ENCODE peak calls at places on chromosomes 3 and 15, in nine cellular contexts. One of them, this sample, is unnamed. For H3K27me3 and H3K4me1, the result is how much of the 10 kb centered on the place peaks cover.

GRCh38 chr3:56980798-56981390 is 79.6 kb upstream of the SPATA12 start:
- DNase-seq in lung: peak
- DNase-seq in NT2/D1: no peak
- DNase-seq in upper lobe of right lung: no peak
- DNase-seq in transverse colon: no peak
- DNase-seq in astrocyte: peak
- DNase-seq in cardiac muscle cell: peak
- DNase-seq in RWPE2: peak
- DNase-seq in Panc1: no peak
- DNase-seq in this sample: peak

GRCh38 chr3:143697975-143698374 is 150.3 kb downstream of the SLC9A9 start:
- DNase-seq in lung: no peak
- DNase-seq in NT2/D1: no peak
- DNase-seq in upper lobe of right lung: no peak
- DNase-seq in transverse colon: no peak
- DNase-seq in astrocyte: no peak
- DNase-seq in cardiac muscle cell: no peak
- DNase-seq in RWPE2: no peak
- DNase-seq in Panc1: no peak
- DNase-seq in this sample: no peak

GRCh38 chr3:48896991-48897390 is 1.7 kb downstream of the SLC25A20 start:
- DNase-seq in lung: no peak
- DNase-seq in NT2/D1: no peak
- DNase-seq in upper lobe of right lung: no peak
- DNase-seq in transverse colon: no peak
- DNase-seq in astrocyte: no peak
- DNase-seq in cardiac muscle cell: peak
- DNase-seq in RWPE2: no peak
- DNase-seq in Panc1: no peak
- DNase-seq in this sample: no peak

GRCh38 chr3:114571363-114571762 is 277.5 kb downstream of the TIGIT start:
- DNase-seq in lung: no peak
- DNase-seq in NT2/D1: no peak
- DNase-seq in upper lobe of right lung: no peak
- DNase-seq in transverse colon: no peak
- DNase-seq in astrocyte: no peak
- DNase-seq in cardiac muscle cell: no peak
- DNase-seq in RWPE2: no peak
- DNase-seq in Panc1: no peak
- DNase-seq in this sample: no peak

GRCh38 chr3:69422751-69423150 is 36.9 kb upstream of the FRMD4B start:
- DNase-seq in lung: no peak
- DNase-seq in NT2/D1: no peak
- DNase-seq in upper lobe of right lung: no peak
- DNase-seq in transverse colon: no peak
- DNase-seq in astrocyte: peak
- DNase-seq in cardiac muscle cell: peak
- DNase-seq in RWPE2: no peak
- DNase-seq in Panc1: no peak
- DNase-seq in this sample: peak

GRCh38 chr3:150238995-150239612 is 169.0 kb upstream of the TSC22D2 start:
- DNase-seq in lung: no peak
- DNase-seq in NT2/D1: peak
- DNase-seq in upper lobe of right lung: no peak
- DNase-seq in transverse colon: peak
- DNase-seq in astrocyte: no peak
- DNase-seq in cardiac muscle cell: no peak
- DNase-seq in RWPE2: no peak
- DNase-seq in Panc1: no peak
- DNase-seq in this sample: peak

GRCh38 chr3:159669024-159669476 is 319.6 kb upstream of the IL12A start:
- DNase-seq in lung: peak
- DNase-seq in NT2/D1: no peak
- DNase-seq in upper lobe of right lung: no peak
- DNase-seq in transverse colon: no peak
- DNase-seq in astrocyte: peak
- DNase-seq in cardiac muscle cell: peak
- DNase-seq in RWPE2: no peak
- DNase-seq in Panc1: no peak
- DNase-seq in this sample: peak

GRCh38 chr15:94576889-94577533 is 345.6 kb downstream of the MCTP2 start:
- DNase-seq in lung: no peak
- DNase-seq in NT2/D1: peak
- DNase-seq in upper lobe of right lung: no peak
- DNase-seq in transverse colon: peak
- DNase-seq in astrocyte: no peak
- DNase-seq in cardiac muscle cell: peak
- DNase-seq in RWPE2: no peak
- DNase-seq in Panc1: peak
- DNase-seq in this sample: no peak

GRCh38 chr3:111681705-111682426 is 86.7 kb upstream of the ZBED2 start:
- DNase-seq in lung: no peak
- DNase-seq in NT2/D1: no peak
- DNase-seq in upper lobe of right lung: no peak
- DNase-seq in transverse colon: no peak
- DNase-seq in astrocyte: peak
- DNase-seq in cardiac muscle cell: no peak
- DNase-seq in RWPE2: no peak
- DNase-seq in Panc1: no peak
- DNase-seq in this sample: no peak

GRCh38 chr3:54954019-54954418 is 26.2 kb upstream of the LRTM1 start:
- DNase-seq in lung: no peak
- DNase-seq in NT2/D1: no peak
- DNase-seq in upper lobe of right lung: no peak
- DNase-seq in transverse colon: no peak
- DNase-seq in astrocyte: peak
- DNase-seq in cardiac muscle cell: peak
- DNase-seq in RWPE2: no peak
- DNase-seq in Panc1: no peak
- DNase-seq in this sample: peak

GRCh38 chr3:126147147-126147931 is 33.0 kb downstream of the ALDH1L1 start:
- DNase-seq in lung: peak
- DNase-seq in NT2/D1: no peak
- DNase-seq in upper lobe of right lung: peak
- DNase-seq in transverse colon: peak
- DNase-seq in astrocyte: no peak
- DNase-seq in cardiac muscle cell: no peak
- DNase-seq in RWPE2: no peak
- DNase-seq in Panc1: no peak
- DNase-seq in this sample: no peak

GRCh38 chr3:126146034-126146433 is 34.4 kb downstream of the ALDH1L1 start:
- DNase-seq in lung: peak
- DNase-seq in NT2/D1: no peak
- DNase-seq in upper lobe of right lung: peak
- DNase-seq in transverse colon: no peak
- DNase-seq in astrocyte: no peak
- DNase-seq in cardiac muscle cell: no peak
- DNase-seq in RWPE2: no peak
- DNase-seq in Panc1: no peak
- DNase-seq in this sample: no peak

GRCh38 chr3:126146525-126147146 is 33.8 kb downstream of the ALDH1L1 start:
- DNase-seq in lung: peak
- DNase-seq in NT2/D1: no peak
- DNase-seq in upper lobe of right lung: no peak
- DNase-seq in transverse colon: peak
- DNase-seq in astrocyte: no peak
- DNase-seq in cardiac muscle cell: no peak
- DNase-seq in RWPE2: no peak
- DNase-seq in Panc1: no peak
- DNase-seq in this sample: no peak

GRCh38 chr3:126137490-126138130 is 42.8 kb downstream of the ALDH1L1 start:
- DNase-seq in lung: no peak
- DNase-seq in NT2/D1: no peak
- DNase-seq in upper lobe of right lung: peak
- DNase-seq in transverse colon: no peak
- DNase-seq in astrocyte: no peak
- DNase-seq in cardiac muscle cell: no peak
- DNase-seq in RWPE2: no peak
- DNase-seq in Panc1: no peak
- DNase-seq in this sample: no peak

GRCh38 chr3:126142652-126143051 is 37.7 kb downstream of the ALDH1L1 start:
- DNase-seq in lung: no peak
- DNase-seq in NT2/D1: no peak
- DNase-seq in upper lobe of right lung: no peak
- DNase-seq in transverse colon: no peak
- DNase-seq in astrocyte: no peak
- DNase-seq in cardiac muscle cell: no peak
- DNase-seq in RWPE2: no peak
- DNase-seq in Panc1: no peak
- DNase-seq in this sample: no peak
- H3K27me3 ChIP-seq in lung: under half
- H3K27me3 ChIP-seq in NT2/D1: under half
- H3K27me3 ChIP-seq in upper lobe of right lung: under half
- H3K27me3 ChIP-seq in transverse colon: under half
- H3K27me3 ChIP-seq in astrocyte: under half
- H3K27me3 ChIP-seq in cardiac muscle cell: under half
- H3K27me3 ChIP-seq in RWPE2: under half
- H3K27me3 ChIP-seq in Panc1: under half
- H3K27me3 ChIP-seq in this sample: under half

GRCh38 chr15:66936864-66937245 is 128.5 kb upstream of the SMAD3 start:
- DNase-seq in lung: no peak
- DNase-seq in NT2/D1: no peak
- DNase-seq in upper lobe of right lung: no peak
- DNase-seq in transverse colon: no peak
- DNase-seq in astrocyte: no peak
- DNase-seq in cardiac muscle cell: peak
- DNase-seq in RWPE2: no peak
- DNase-seq in Panc1: no peak
- DNase-seq in this sample: no peak

GRCh38 chr15:66936115-66936863 is 129.1 kb upstream of the SMAD3 start:
- DNase-seq in lung: no peak
- DNase-seq in NT2/D1: no peak
- DNase-seq in upper lobe of right lung: no peak
- DNase-seq in transverse colon: no peak
- DNase-seq in astrocyte: no peak
- DNase-seq in cardiac muscle cell: peak
- DNase-seq in RWPE2: peak
- DNase-seq in Panc1: no peak
- DNase-seq in this sample: peak

GRCh38 chr15:66935121-66935520 is 130.3 kb upstream of the SMAD3 start:
- DNase-seq in lung: no peak
- DNase-seq in NT2/D1: no peak
- DNase-seq in upper lobe of right lung: no peak
- DNase-seq in transverse colon: no peak
- DNase-seq in astrocyte: no peak
- DNase-seq in cardiac muscle cell: no peak
- DNase-seq in RWPE2: peak
- DNase-seq in Panc1: no peak
- DNase-seq in this sample: no peak

GRCh38 chr15:66934315-66934930 is 131.0 kb upstream of the SMAD3 start:
- DNase-seq in lung: no peak
- DNase-seq in NT2/D1: no peak
- DNase-seq in upper lobe of right lung: peak
- DNase-seq in transverse colon: no peak
- DNase-seq in astrocyte: no peak
- DNase-seq in cardiac muscle cell: no peak
- DNase-seq in RWPE2: peak
- DNase-seq in Panc1: no peak
- DNase-seq in this sample: no peak

GRCh38 chr15:66935688-66936087 is 129.7 kb upstream of the SMAD3 start:
- DNase-seq in lung: no peak
- DNase-seq in NT2/D1: no peak
- DNase-seq in upper lobe of right lung: no peak
- DNase-seq in transverse colon: no peak
- DNase-seq in astrocyte: no peak
- DNase-seq in cardiac muscle cell: no peak
- DNase-seq in RWPE2: peak
- DNase-seq in Panc1: no peak
- DNase-seq in this sample: no peak
- H3K4me3 ChIP-seq in lung: no peak
- H3K4me3 ChIP-seq in NT2/D1: no peak
- H3K4me3 ChIP-seq in upper lobe of right lung: peak
- H3K4me3 ChIP-seq in transverse colon: no peak
- H3K4me3 ChIP-seq in astrocyte: no peak
- H3K4me3 ChIP-seq in cardiac muscle cell: no peak
- H3K4me3 ChIP-seq in RWPE2: no peak
- H3K4me3 ChIP-seq in Panc1: no peak
- H3K4me3 ChIP-seq in this sample: peak

GRCh38 chr3:152317956-152318355 is 49.2 kb downstream of the MBNL1 start:
- DNase-seq in lung: no peak
- DNase-seq in NT2/D1: no peak
- DNase-seq in upper lobe of right lung: no peak
- DNase-seq in transverse colon: no peak
- DNase-seq in astrocyte: peak
- DNase-seq in cardiac muscle cell: no peak
- DNase-seq in RWPE2: no peak
- DNase-seq in Panc1: no peak
- DNase-seq in this sample: peak
- H3K4me1 ChIP-seq in lung: under half
- H3K4me1 ChIP-seq in NT2/D1: under half
- H3K4me1 ChIP-seq in upper lobe of right lung: half or more
- H3K4me1 ChIP-seq in transverse colon: under half
- H3K4me1 ChIP-seq in astrocyte: under half
- H3K4me1 ChIP-seq in cardiac muscle cell: under half
- H3K4me1 ChIP-seq in RWPE2: under half
- H3K4me1 ChIP-seq in Panc1: half or more
- H3K4me1 ChIP-seq in this sample: half or more

GRCh38 chr3:118525096-118525495 is 509.6 kb downstream of the IGSF11 start:
- DNase-seq in lung: no peak
- DNase-seq in NT2/D1: no peak
- DNase-seq in upper lobe of right lung: no peak
- DNase-seq in transverse colon: no peak
- DNase-seq in astrocyte: no peak
- DNase-seq in cardiac muscle cell: no peak
- DNase-seq in RWPE2: no peak
- DNase-seq in Panc1: no peak
- DNase-seq in this sample: no peak
- H3K27me3 ChIP-seq in lung: under half
- H3K27me3 ChIP-seq in NT2/D1: under half
- H3K27me3 ChIP-seq in upper lobe of right lung: under half
- H3K27me3 ChIP-seq in transverse colon: under half
- H3K27me3 ChIP-seq in astrocyte: under half
- H3K27me3 ChIP-seq in cardiac muscle cell: under half
- H3K27me3 ChIP-seq in RWPE2: under half
- H3K27me3 ChIP-seq in Panc1: under half
- H3K27me3 ChIP-seq in this sample: under half

DNA sequence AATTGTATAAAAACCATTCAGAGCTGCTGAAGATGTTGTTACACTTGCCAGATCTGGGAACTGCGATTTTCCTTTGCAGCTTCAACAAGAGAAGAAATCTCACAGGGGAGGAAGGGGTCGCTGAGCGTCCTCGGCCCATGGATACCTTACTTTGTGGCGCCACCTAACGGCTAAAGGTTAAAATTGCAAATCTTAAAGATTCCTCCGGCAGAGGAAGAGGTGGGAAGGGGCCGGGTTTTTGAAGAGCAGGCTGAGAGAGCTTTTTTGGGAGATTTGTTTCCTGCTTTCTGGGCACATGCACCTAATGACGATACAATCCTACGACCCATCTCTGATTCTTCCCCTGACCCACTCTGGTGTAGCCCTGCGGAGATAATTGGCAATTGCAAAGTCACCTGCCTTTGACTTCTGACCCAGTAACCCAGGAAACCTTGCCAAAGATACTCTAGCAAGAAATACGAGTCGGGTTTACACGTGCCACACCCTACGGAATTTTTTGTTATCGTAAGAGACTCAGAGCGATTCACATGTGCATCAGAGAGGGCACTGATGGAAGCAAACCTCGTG is 55.4 kb upstream of the CHRNA7 start:
- DNase-seq in lung: no peak
- DNase-seq in NT2/D1: peak
- DNase-seq in upper lobe of right lung: no peak
- DNase-seq in transverse colon: peak
- DNase-seq in astrocyte: no peak
- DNase-seq in cardiac muscle cell: peak
- DNase-seq in RWPE2: no peak
- DNase-seq in Panc1: no peak
- DNase-seq in this sample: peak
- H3K4me3 ChIP-seq in lung: no peak
- H3K4me3 ChIP-seq in NT2/D1: no peak
- H3K4me3 ChIP-seq in upper lobe of right lung: no peak
- H3K4me3 ChIP-seq in transverse colon: no peak
- H3K4me3 ChIP-seq in astrocyte: peak
- H3K4me3 ChIP-seq in cardiac muscle cell: no peak
- H3K4me3 ChIP-seq in RWPE2: peak
- H3K4me3 ChIP-seq in Panc1: peak
- H3K4me3 ChIP-seq in this sample: peak

This sample was measured in adipocyte.